ENCODE peak calls at places on chromosomes 12 and 14, in nine cellular contexts. I is posterior vena cava; T is H7; Z is transverse colon; M is neural crest cell; F is NCI-H1694 treated with DMSO at 0.1 percent for 48 hours; Y is stimulated activated naive CD8-positive, alpha-beta T cell treated with anti-CD3 and anti-CD28 coated beads, Interleukin-15, amount 100 ng/mL, for 72 hours; O is GM10248; D is NCI-H2171. V is an unnamed sample.

GRCh38 chr12:123998344-123998941 is 25.4 kb downstream of the ZNF664 start:
- DNase-seq in I (no peak), O (no peak), D (no peak), M (no peak), T (no peak), Y (no peak), Z (no peak), F (no peak), V (no peak)

GRCh38 chr14:97580923-97581495 is 783.8 kb downstream of the VRK1 start:
- DNase-seq in Z (no peak), T (peak), M (peak), O (no peak), D (no peak), Y (no peak), F (no peak), I (no peak), V (peak)

GRCh38 chr12:19704966-19705365 is 265.7 kb downstream of the AEBP2 start:
- DNase-seq in Y (no peak), O (no peak), I (no peak), D (no peak), M (no peak), Z (no peak), F (no peak), T (no peak), V (no peak)

GRCh38 chr12:64587447-64587846 is 22.8 kb upstream of the RASSF3 start:
- DNase-seq in F (no peak), T (no peak), Y (no peak), Z (no peak), D (no peak), O (no peak), M (no peak), I (no peak), V (no peak)

GRCh38 chr12:65696227-65696626 is 128.1 kb upstream of the HMGA2 start:
- DNase-seq in D (no peak), O (no peak), F (no peak), Z (no peak), M (no peak), T (no peak), I (no peak), Y (no peak), V (no peak)

GRCh38 chr12:49777800-49778748 is 36.7 kb downstream of the TMBIM6 start:
- DNase-seq in O (peak), I (peak), Z (peak), M (peak), Y (peak), F (peak), T (peak), D (no peak), V (peak)

GRCh38 chr12:49559011-49559675 is 8.8 kb downstream of the MCRS1 start:
- DNase-seq in I (peak), T (no peak), Z (no peak), D (no peak), F (no peak), Y (no peak), M (no peak), O (no peak), V (no peak)

GRCh38 chr14:99412122-99413061 is 68.3 kb downstream of the SETD3 start:
- DNase-seq in I (no peak), M (no peak), F (no peak), T (peak), D (no peak), Y (no peak), O (no peak), Z (no peak), V (peak)

GRCh38 chr12:3930216-3930615 is 57.0 kb upstream of the PARP11 start:
- DNase-seq in O (no peak), Y (no peak), T (peak), I (no peak), Z (no peak), D (no peak), F (no peak), M (peak), V (peak)

GRCh38 chr14:55301722-55302121 is 30.5 kb downstream of the FBXO34 start:
- DNase-seq in O (no peak), D (no peak), M (no peak), F (no peak), Z (no peak), T (no peak), I (no peak), Y (no peak), V (no peak)

GRCh38 chr12:26034371-26035142 is 76.1 kb downstream of the RASSF8 start:
- DNase-seq in Y (no peak), Z (no peak), O (no peak), F (no peak), M (no peak), I (no peak), T (no peak), D (no peak), V (no peak)

GRCh38 chr14:61747342-61747741 is 14.9 kb upstream of the SNAPC1 start:
- DNase-seq in F (no peak), D (no peak), I (no peak), Y (no peak), Z (no peak), T (no peak), M (no peak), O (no peak), V (no peak)

GRCh38 chr12:3924761-3925160 is 51.6 kb upstream of the PARP11 start:
- DNase-seq in F (no peak), Z (no peak), Y (no peak), D (no peak), O (no peak), T (no peak), M (no peak), I (no peak), V (no peak)

GRCh38 chr14:68349900-68350323 is 443.0 kb downstream of the ZFP36L1 start:
- DNase-seq in O (no peak), Z (no peak), D (peak), F (no peak), M (no peak), Y (no peak), I (no peak), T (no peak), V (no peak)

GRCh38 chr12:11601647-11602046 is 47.8 kb upstream of the ETV6 start:
- DNase-seq in O (no peak), F (no peak), T (no peak), Z (no peak), Y (no peak), D (no peak), I (no peak), M (no peak), V (no peak)

GRCh38 chr14:37429618-37430017 is 165.4 kb downstream of the FOXA1 start:
- DNase-seq in Y (no peak), M (no peak), F (no peak), I (no peak), Z (no peak), T (no peak), D (no peak), O (no peak), V (no peak)

GRCh38 chr12:75812341-75813018 is 219.1 kb downstream of the PHLDA1 start:
- DNase-seq in M (no peak), O (no peak), T (no peak), Y (no peak), I (no peak), F (peak), D (peak), Z (no peak), V (peak)

GRCh38 chr12:53726946-53727309 is 324 bp downstream of the CALCOCO1 start:
- DNase-seq in O (no peak), F (no peak), T (peak), M (no peak), Y (no peak), Z (peak), D (peak), I (peak), V (peak)

GRCh38 chr12:120674172-120674571 is 12.8 kb upstream of the MLEC start:
- DNase-seq in D (no peak), T (peak), O (no peak), F (no peak), Y (no peak), Z (no peak), M (no peak), I (no peak), V (no peak)